ENCODE peak calls at places on chromosomes 5 and 9, in eight cellular contexts. K, X, Q, O, M, B, N and I are unnamed samples.

GRCh38 chr5:73867344-73868335 is 241.6 kb downstream of the ARHGEF28 start:
- DNase-seq in K (no peak), X (no peak), Q (no peak), O (no peak), M (no peak), B (peak), N (no peak), I (no peak)

GRCh38 chr5:67816456-67816855 is 399.1 kb upstream of the PIK3R1 start:
- DNase-seq in K (no peak), X (no peak), Q (no peak), O (no peak), M (no peak), B (no peak), N (no peak), I (no peak)

GRCh38 chr9:126049088-126049487 is 277.5 kb upstream of the MVB12B start:
- DNase-seq in K (no peak), X (no peak), Q (no peak), O (no peak), M (no peak), B (no peak), N (no peak), I (no peak)

GRCh38 chr5:50856720-50857119 is 190.3 kb downstream of the PARP8 start:
- DNase-seq in K (no peak), X (no peak), Q (no peak), O (no peak), M (no peak), B (no peak), N (no peak), I (peak)

GRCh38 chr9:34957492-34958410 is at the start of gene PHF24:
- DNase-seq in K (peak), X (no peak), Q (no peak), O (no peak), M (no peak), B (no peak), N (peak), I (peak)

GRCh38 chr9:21674894-21675293 is 127.5 kb upstream of the MTAP start:
- DNase-seq in K (no peak), X (no peak), Q (no peak), O (peak), M (no peak), B (no peak), N (no peak), I (no peak)

GRCh38 chr5:1761453-1761755 is 38.2 kb downstream of the MRPL36 start:
- DNase-seq in K (no peak), X (no peak), Q (no peak), O (no peak), M (peak), B (no peak), N (no peak), I (no peak)

GRCh38 chr5:124402144-124402581 is 344.3 kb downstream of the ZNF608 start:
- DNase-seq in K (no peak), X (peak), Q (no peak), O (peak), M (no peak), B (no peak), N (peak), I (no peak)

GRCh38 chr5:154571325-154572035 is 93.5 kb upstream of the HAND1 start:
- DNase-seq in K (peak), X (no peak), Q (no peak), O (no peak), M (no peak), B (no peak), N (no peak), I (no peak)

GRCh38 chr9:130536594-130537215 is 42.7 kb upstream of the FUBP3 start:
- DNase-seq in K (no peak), X (no peak), Q (no peak), O (no peak), M (no peak), B (no peak), N (no peak), I (no peak)

GRCh38 chr9:127583605-127584053 is 28.4 kb upstream of the STXBP1 start:
- DNase-seq in K (no peak), X (no peak), Q (no peak), O (peak), M (no peak), B (no peak), N (no peak), I (no peak)

GRCh38 chr9:92947268-92948031 is at the start of gene FGD3:
- DNase-seq in K (peak), X (no peak), Q (no peak), O (peak), M (no peak), B (no peak), N (peak), I (no peak)

GRCh38 chr9:127858041-127858512 is 3.6 kb upstream of the ENG start:
- DNase-seq in K (no peak), X (no peak), Q (peak), O (no peak), M (peak), B (no peak), N (no peak), I (no peak)

GRCh38 chr9:37908698-37909186 is 4.8 kb upstream of the SLC25A51 start:
- DNase-seq in K (no peak), X (peak), Q (no peak), O (peak), M (no peak), B (no peak), N (peak), I (no peak)

GRCh38 chr5:142491679-142492078 is 166.9 kb upstream of the SPRY4 start:
- DNase-seq in K (no peak), X (no peak), Q (no peak), O (no peak), M (no peak), B (no peak), N (no peak), I (no peak)

GRCh38 chr9:91857291-91857781 is 92.7 kb downstream of the ROR2 start:
- DNase-seq in K (peak), X (no peak), Q (no peak), O (no peak), M (no peak), B (no peak), N (peak), I (no peak)

GRCh38 chr5:17691781-17692180 is 57.5 kb downstream of the TAF11L14 start:
- DNase-seq in K (no peak), X (no peak), Q (no peak), O (no peak), M (no peak), B (no peak), N (no peak), I (no peak)

GRCh38 chr9:114138537-114138936 is 16.8 kb upstream of the COL27A1 start:
- DNase-seq in K (no peak), X (peak), Q (no peak), O (no peak), M (no peak), B (no peak), N (peak), I (no peak)

GRCh38 chr9:101881508-101881907 is 143.1 kb upstream of the GRIN3A start:
- DNase-seq in K (no peak), X (no peak), Q (no peak), O (no peak), M (no peak), B (no peak), N (no peak), I (no peak)

GRCh38 chr5:145797336-145797735 is 37.8 kb downstream of the PRELID2 start:
- DNase-seq in K (peak), X (no peak), Q (no peak), O (peak), M (no peak), B (no peak), N (no peak), I (no peak)

GRCh38 chr9:35108461-35108860 is 5.5 kb upstream of the STOML2 start:
- DNase-seq in K (no peak), X (no peak), Q (no peak), O (no peak), M (no peak), B (no peak), N (no peak), I (no peak)

GRCh38 chr5:157106668-157107461 is 2.0 kb downstream of the HAVCR2 start:
- DNase-seq in K (no peak), X (no peak), Q (peak), O (no peak), M (no peak), B (no peak), N (no peak), I (peak)

GRCh38 chr9:19732570-19732969 is 56.3 kb downstream of the SLC24A2 start:
- DNase-seq in K (no peak), X (no peak), Q (no peak), O (no peak), M (no peak), B (no peak), N (no peak), I (no peak)

GRCh38 chr9:14888272-14888671 is 22.0 kb downstream of the FREM1 start:
- DNase-seq in K (no peak), X (no peak), Q (no peak), O (no peak), M (no peak), B (no peak), N (no peak), I (no peak)

GRCh38 chr9:5892456-5893133 is 1.9 kb downstream of the MLANA start:
- DNase-seq in K (no peak), X (no peak), Q (no peak), O (peak), M (no peak), B (no peak), N (peak), I (no peak)

GRCh38 chr9:108838017-108838416 is 17.8 kb downstream of the ACTL7B start:
- DNase-seq in K (no peak), X (no peak), Q (no peak), O (peak), M (no peak), B (no peak), N (no peak), I (no peak)

GRCh38 chr5:77985247-77985646 is 209.1 kb upstream of the TBCA start:
- DNase-seq in K (no peak), X (no peak), Q (no peak), O (no peak), M (no peak), B (no peak), N (no peak), I (no peak)

GRCh38 chr9:100190339-100190738 is 91.3 kb downstream of the INVS start:
- DNase-seq in K (no peak), X (no peak), Q (no peak), O (no peak), M (no peak), B (no peak), N (no peak), I (no peak)

GRCh38 chr9:121169094-121169601 is 32.5 kb downstream of the RAB14 start:
- DNase-seq in K (peak), X (no peak), Q (no peak), O (peak), M (peak), B (no peak), N (no peak), I (no peak)

GRCh38 chr5:157828031-157828948 is 30.7 kb downstream of the CLINT1 start:
- DNase-seq in K (no peak), X (no peak), Q (no peak), O (no peak), M (no peak), B (no peak), N (no peak), I (peak)

GRCh38 chr9:99259231-99259918 is 37.3 kb downstream of the SEC61B start:
- DNase-seq in K (peak), X (peak), Q (peak), O (no peak), M (peak), B (no peak), N (peak), I (no peak)

GRCh38 chr5:160287378-160288051 is 24.8 kb downstream of the CCNJL start:
- DNase-seq in K (peak), X (peak), Q (peak), O (no peak), M (peak), B (no peak), N (peak), I (no peak)

GRCh38 chr5:71492817-71493615 is 37.6 kb downstream of the BDP1 start:
- DNase-seq in K (no peak), X (no peak), Q (no peak), O (no peak), M (no peak), B (no peak), N (no peak), I (no peak)

GRCh38 chr5:15995206-15996052 is 184.2 kb downstream of the MARCHF11 start:
- DNase-seq in K (peak), X (no peak), Q (no peak), O (peak), M (no peak), B (no peak), N (peak), I (no peak)

GRCh38 chr9:83030391-83031107 is 32.4 kb downstream of the RASEF start:
- DNase-seq in K (no peak), X (no peak), Q (no peak), O (no peak), M (no peak), B (no peak), N (no peak), I (no peak)

DNA sequence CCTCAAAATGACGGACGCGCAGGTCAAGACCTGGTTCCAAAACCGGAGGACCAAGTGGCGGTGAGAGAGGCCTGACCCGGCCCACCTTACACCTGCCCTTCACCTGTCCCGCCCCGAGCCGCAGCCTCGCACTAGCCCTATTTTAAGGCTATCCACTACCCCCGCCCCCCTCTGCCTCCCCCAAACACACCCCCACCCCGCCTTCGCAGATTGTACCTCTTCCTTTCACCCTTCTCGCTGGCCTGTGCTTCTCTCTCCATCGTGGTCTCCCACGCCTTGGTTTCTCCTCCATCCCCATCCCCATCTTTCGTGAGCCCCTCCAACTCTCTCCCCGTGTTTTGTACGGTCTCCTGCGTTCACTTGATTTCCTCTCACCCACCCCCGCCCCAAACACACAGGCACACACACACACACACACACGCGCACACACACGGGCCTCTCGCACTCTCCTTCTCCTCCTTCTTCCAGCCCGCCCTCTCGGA is 1.3 kb downstream of the TLX3 start:
- DNase-seq in K (peak), X (no peak), Q (no peak), O (no peak), M (no peak), B (no peak), N (no peak), I (no peak)
- H3K4me3 ChIP-seq in K (peak), X (no peak), Q (peak), O (peak), M (no peak), B (no peak), N (no peak), I (no peak)

DNA sequence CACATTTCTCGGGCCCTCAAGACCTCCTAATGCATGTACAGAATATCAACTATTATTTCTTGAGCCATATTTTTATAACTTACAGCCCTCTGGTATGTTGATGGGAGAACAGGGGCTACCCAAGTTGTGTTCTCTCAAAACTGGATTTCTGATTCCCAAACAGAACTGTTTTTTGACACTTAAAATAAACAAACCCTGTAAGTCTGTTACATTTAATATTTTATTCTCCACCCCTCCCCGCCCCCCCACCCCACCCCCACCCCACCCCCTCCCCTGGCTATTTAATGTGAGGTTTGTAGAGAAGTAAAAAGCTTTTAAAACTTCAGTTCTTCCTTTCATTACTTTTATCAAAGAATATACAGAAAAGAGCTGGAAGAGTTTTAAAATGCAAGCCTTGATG is 77.9 kb downstream of the FOXB2 start:
- DNase-seq in K (no peak), X (no peak), Q (no peak), O (no peak), M (no peak), B (no peak), N (no peak), I (no peak)
- TF ChIP-seq CTCF in K (no peak), X (no peak), Q (no peak), O (no peak), M (no peak), B (no peak), N (no peak), I (no peak)

GRCh38 chr9:137044042-137044441 is 1.9 kb downstream of the NPDC1 start:
- DNase-seq in K (no peak), X (no peak), Q (no peak), O (no peak), M (no peak), B (no peak), N (no peak), I (no peak)
- H3K4me3 ChIP-seq in K (no peak), X (no peak), Q (peak), O (peak), M (no peak), B (no peak), N (no peak), I (no peak)

DNA sequence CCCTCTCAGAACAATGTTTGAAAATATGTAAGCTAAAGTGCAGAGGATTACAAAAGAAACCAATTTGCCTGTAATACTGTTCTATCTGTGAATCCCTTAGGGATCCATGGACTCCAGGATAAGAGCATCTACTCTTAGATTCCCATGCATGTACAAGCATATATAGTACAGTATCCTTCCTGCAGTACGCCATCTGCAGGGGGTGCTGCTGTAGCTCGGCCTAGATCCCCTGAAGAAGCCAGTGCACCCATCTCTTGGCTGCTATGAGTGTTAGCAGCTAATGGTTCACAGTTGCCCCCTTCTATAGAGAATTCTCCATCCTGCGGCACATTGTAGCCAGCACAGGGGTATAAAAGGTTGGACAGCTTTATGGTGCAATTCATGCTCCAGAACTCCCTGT is 61.8 kb upstream of the SLC30A5 start:
- DNase-seq in K (peak), X (no peak), Q (no peak), O (no peak), M (no peak), B (no peak), N (no peak), I (no peak)
- TF ChIP-seq CTCF in K (peak), X (no peak), Q (no peak), O (peak), M (no peak), B (no peak), N (no peak), I (peak)